ENCODE peak calls at places on chromosomes 12 and 14, in eight cellular contexts. Q is upper lobe of right lung; I is suprapubic skin; X is mesothelial cell of epicardium; U is stimulated activated naive CD4-positive, alpha-beta T cell; V is stimulated activated naive CD8-positive, alpha-beta T cell treated with anti-CD3 and anti-CD28 coated beads, Interleukin-15, amount 100 ng/mL, for 72 hours; S is Caki2; M is thyroid gland. O is an unnamed sample.

GRCh38 chr12:87756721-87757120 is 272.5 kb downstream of the C12orf50 start:
- DNase-seq in S (peak; percentile 23), I (no peak), U (no peak), Q (no peak), X (no peak), M (peak; percentile 12), V (no peak), O (no peak)

GRCh38 chr14:22200977-22201605 is 387.9 kb downstream of the DAD1 start:
- DNase-seq in M (no peak), I (no peak), V (no peak), U (peak; percentile 14), Q (no peak), X (no peak), S (peak; percentile 60), O (no peak)

GRCh38 chr12:78898416-78898815 is 33.8 kb downstream of the SYT1 start:
- DNase-seq in X (no peak), I (no peak), Q (no peak), M (peak; percentile 58), S (no peak), V (no peak), U (no peak), O (peak; percentile 12)

GRCh38 chr12:104331376-104331775 is 27.8 kb downstream of the EID3 start:
- DNase-seq in I (no peak), X (no peak), Q (no peak), U (no peak), M (no peak), S (no peak), V (no peak), O (no peak)

GRCh38 chr12:107402041-107403022 is 283.3 kb upstream of the PWP1 start:
- DNase-seq in S (peak; percentile 58), Q (no peak), V (peak; percentile 72), X (peak; percentile 54), M (peak; percentile 52), I (no peak), U (peak; percentile 66), O (peak; percentile 44)

GRCh38 chr12:109464642-109465351 is 12.3 kb downstream of the KCTD10 start:
- DNase-seq in Q (no peak), V (no peak), S (no peak), M (no peak), U (no peak), X (no peak), I (no peak), O (no peak)

GRCh38 chr12:39272934-39273770 is 169.8 kb downstream of the KIF21A start:
- DNase-seq in S (peak; percentile 40), U (peak; percentile 35), Q (no peak), M (peak; percentile 14), X (no peak), V (peak; percentile 26), I (no peak), O (peak; percentile 25)

GRCh38 chr12:13116259-13116658 is 12.8 kb upstream of the GSG1 start:
- DNase-seq in Q (no peak), I (no peak), V (no peak), U (no peak), M (no peak), S (no peak), X (no peak), O (no peak)

GRCh38 chr12:115227137-115227615 is 543.2 kb upstream of the TBX3 start:
- DNase-seq in X (no peak), I (no peak), M (no peak), S (peak; percentile 59), U (no peak), V (no peak), Q (no peak), O (no peak)

GRCh38 chr14:90649096-90649495 is 167.1 kb downstream of the TTC7B start:
- DNase-seq in Q (no peak), X (no peak), I (no peak), V (no peak), M (no peak), U (no peak), S (no peak), O (no peak)

GRCh38 chr12:110176745-110177144 is 52.6 kb downstream of the IFT81 start:
- DNase-seq in Q (no peak), X (no peak), S (no peak), I (no peak), M (no peak), V (no peak), U (no peak), O (no peak)

GRCh38 chr14:61466249-61466904 is 145.0 kb downstream of the PRKCH start:
- DNase-seq in Q (peak; percentile 69), V (no peak), M (no peak), X (no peak), I (no peak), S (no peak), U (no peak), O (peak; percentile 13)

GRCh38 chr12:114774181-114774580 is 90.2 kb upstream of the TBX3 start:
- DNase-seq in X (no peak), U (no peak), Q (no peak), M (no peak), S (peak; percentile 42), I (no peak), V (no peak), O (no peak)

GRCh38 chr14:50082784-50083466 is 33.4 kb downstream of the VCPKMT start:
- DNase-seq in V (peak; percentile 91), S (no peak), U (peak; percentile 82), I (no peak), X (no peak), M (no peak), Q (peak; percentile 67), O (no peak)

GRCh38 chr14:100903672-100904185 is at the start of gene RTL1:
- DNase-seq in V (no peak), S (no peak), Q (no peak), M (no peak), I (peak; percentile 31), X (no peak), U (no peak), O (no peak)

GRCh38 chr14:58298880-58299664 is 717 bp downstream of the ARID4A start:
- DNase-seq in U (peak; percentile 48), I (peak; percentile 74), V (peak; percentile 31), Q (peak; percentile 74), X (peak; percentile 53), M (peak; percentile 43), S (no peak), O (peak; percentile 28)

GRCh38 chr12:21054334-21054733 is 76.7 kb upstream of the SLCO1B1 start:
- DNase-seq in I (no peak), M (no peak), U (no peak), V (no peak), Q (no peak), X (no peak), S (no peak), O (no peak)

GRCh38 chr12:102957339-102958050 is at the start of gene ASCL1:
- DNase-seq in X (no peak), I (no peak), S (peak; percentile 16), V (no peak), U (no peak), M (no peak), Q (no peak), O (no peak)

GRCh38 chr12:27779416-27779815 is 617 bp upstream of the KLHL42 start:
- DNase-seq in M (peak; percentile 14), U (no peak), X (peak; percentile 54), V (no peak), S (no peak), I (no peak), Q (no peak), O (peak; percentile 29)

GRCh38 chr12:75890660-75891059 is 140.9 kb downstream of the PHLDA1 start:
- DNase-seq in Q (no peak), U (no peak), M (no peak), X (no peak), I (no peak), V (no peak), S (no peak), O (no peak)

GRCh38 chr12:6183689-6184441 is 16.3 kb upstream of the CD9 start:
- DNase-seq in M (no peak), Q (no peak), I (no peak), S (no peak), X (no peak), U (no peak), V (no peak), O (peak; percentile 67)

GRCh38 chr12:630656-631632 is 32.3 kb downstream of the NINJ2 start:
- DNase-seq in Q (peak; percentile 91), X (no peak), S (no peak), U (peak; percentile 75), M (no peak), I (peak; percentile 75), V (no peak), O (no peak)

GRCh38 chr12:122871851-122872785 is 23.8 kb downstream of the VPS37B start:
- DNase-seq in I (peak; percentile 75), X (no peak), Q (no peak), U (peak; percentile 50), M (peak; percentile 58), S (no peak), V (peak; percentile 73), O (no peak)

GRCh38 chr14:29220077-29220476 is 453.5 kb downstream of the FOXG1 start:
- DNase-seq in S (no peak), U (no peak), V (no peak), X (no peak), M (no peak), Q (no peak), I (no peak), O (no peak)

GRCh38 chr14:29486132-29486531 is 441.5 kb downstream of the PRKD1 start:
- DNase-seq in X (no peak), V (no peak), S (no peak), U (no peak), I (no peak), M (no peak), Q (no peak), O (no peak)

GRCh38 chr12:92416385-92416812 is 270.8 kb upstream of the BTG1 start:
- DNase-seq in M (no peak), I (no peak), X (no peak), Q (no peak), S (no peak), V (no peak), U (no peak), O (no peak)

GRCh38 chr12:112361271-112361670 is 21.0 kb downstream of the HECTD4 start:
- DNase-seq in I (no peak), U (no peak), V (no peak), S (no peak), M (no peak), X (no peak), Q (no peak), O (no peak)

GRCh38 chr14:35499180-35499579 is 34.8 kb upstream of the INSM2 start:
- DNase-seq in U (no peak), M (no peak), V (no peak), I (no peak), S (no peak), X (no peak), Q (no peak), O (no peak)

GRCh38 chr14:50961606-50962259 is 17.4 kb upstream of the PYGL start:
- DNase-seq in V (no peak), M (no peak), I (no peak), Q (no peak), X (no peak), S (peak; percentile 84), U (no peak), O (peak; percentile 31)